ENCODE peak calls at places on chromosomes 13 and 19, in six cellular contexts. B is AG09309, S is ovary, K is brain microvascular endothelial cell, Q is psoas muscle, E is lower leg skin. A is an unnamed sample.

GRCh38 chr13:30526612-30527217 is 61.0 kb upstream of the HMGB1 start:
- DNase-seq in B (no peak), S (no peak), K (peak), Q (peak), E (no peak), A (no peak)

GRCh38 chr19:3135961-3136683 is at the start of gene GNA15:
- DNase-seq in B (no peak), S (no peak), K (no peak), Q (no peak), E (no peak), A (no peak)

GRCh38 chr19:33063356-33064116 is 1.2 kb downstream of the RHPN2 start:
- DNase-seq in B (no peak), S (peak), K (no peak), Q (no peak), E (peak), A (peak)

GRCh38 chr19:38213911-38214625 is 10.0 kb downstream of the DPF1 start:
- DNase-seq in B (peak), S (no peak), K (peak), Q (no peak), E (no peak), A (peak)

GRCh38 chr19:23771761-23772667 is 13.3 kb upstream of the ZNF681 start:
- DNase-seq in B (no peak), S (no peak), K (no peak), Q (no peak), E (no peak), A (no peak)

GRCh38 chr13:48493851-48494250 is 39.0 kb downstream of the RCBTB2 start:
- DNase-seq in B (peak), S (no peak), K (no peak), Q (no peak), E (no peak), A (peak)

GRCh38 chr13:45718063-45718462 is 15.9 kb downstream of the CBY2 start:
- DNase-seq in B (no peak), S (no peak), K (peak), Q (no peak), E (no peak), A (peak)

GRCh38 chr13:66663206-66663605 is 566.9 kb downstream of the PCDH9 start:
- DNase-seq in B (no peak), S (no peak), K (no peak), Q (no peak), E (no peak), A (no peak)

GRCh38 chr19:39858541-39858940 is 12.4 kb upstream of the FBL start:
- DNase-seq in B (no peak), S (no peak), K (no peak), Q (no peak), E (no peak), A (no peak)

GRCh38 chr19:1408300-1409203 is 1.2 kb downstream of the DAZAP1 start:
- DNase-seq in B (no peak), S (peak), K (peak), Q (peak), E (no peak), A (no peak)

GRCh38 chr13:31092631-31093030 is 69.1 kb downstream of the HSPH1 start:
- DNase-seq in B (no peak), S (no peak), K (no peak), Q (no peak), E (no peak), A (no peak)

GRCh38 chr19:55254625-55254977 is 4.2 kb downstream of the PPP6R1 start:
- DNase-seq in B (no peak), S (no peak), K (no peak), Q (no peak), E (no peak), A (no peak)
- H3K4me3 ChIP-seq in B (no peak), S (no peak), K (no peak), Q (peak), E (no peak), A (no peak)

GRCh38 chr19:19336597-19336996 is 16.0 kb downstream of the MAU2 start:
- DNase-seq in B (no peak), S (no peak), K (no peak), Q (no peak), E (no peak), A (no peak)
- TF ChIP-seq CTCF in B (no peak), S (no peak), K (no peak), Q (no peak), E (no peak), A (no peak)

GRCh38 chr13:39490136-39490535 is 112.9 kb downstream of the LHFPL6 start:
- DNase-seq in B (no peak), S (no peak), K (no peak), Q (no peak), E (no peak), A (no peak)
- H3K4me3 ChIP-seq in B (no peak), S (no peak), K (no peak), Q (no peak), E (no peak), A (no peak)

DNA sequence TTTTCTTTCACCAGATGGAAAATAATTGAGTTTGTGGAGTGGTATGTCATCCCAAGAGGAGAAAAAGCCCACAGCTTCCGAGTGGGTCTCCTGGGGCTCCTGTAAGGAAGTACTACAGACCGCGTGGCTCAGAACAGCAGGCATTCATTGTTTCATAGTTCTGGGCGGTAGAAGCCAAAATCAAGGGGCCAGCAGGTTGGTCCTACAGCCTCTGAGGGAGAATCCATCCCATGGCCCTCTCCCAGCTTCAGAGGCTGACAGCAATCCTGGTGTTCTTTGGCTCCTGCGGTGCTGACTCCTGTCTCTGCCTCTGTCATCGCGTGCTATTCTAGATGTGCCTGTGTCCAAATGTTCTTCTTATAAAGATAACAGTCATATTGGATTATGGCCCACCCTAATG is 362.6 kb downstream of the FGF14 start:
- DNase-seq in B (no peak), S (no peak), K (no peak), Q (no peak), E (no peak), A (no peak)
- TF ChIP-seq CTCF in B (no peak), S (no peak), K (no peak), Q (no peak), E (no peak), A (no peak)

DNA sequence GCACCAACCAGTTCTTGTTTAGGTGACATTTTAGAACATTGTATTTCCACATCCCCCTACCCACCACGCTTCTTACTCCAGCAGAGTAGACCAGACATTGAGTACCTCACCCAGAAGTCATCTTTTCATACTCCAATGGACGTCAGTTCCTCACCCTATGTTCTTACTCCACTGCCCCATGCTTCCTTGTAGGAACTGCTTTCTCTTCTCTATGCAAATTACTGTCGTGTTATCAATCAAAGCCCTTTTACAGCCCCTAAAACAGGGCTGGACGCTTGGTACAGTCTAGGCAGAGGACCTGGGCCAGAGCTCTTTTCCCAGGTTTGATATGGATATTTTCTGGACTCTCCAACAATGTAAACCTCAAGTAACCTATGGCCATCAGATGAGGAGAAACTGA is 58.2 kb downstream of the USP12 start:
- DNase-seq in B (no peak), S (no peak), K (no peak), Q (no peak), E (no peak), A (no peak)
- H3K4me3 ChIP-seq in B (no peak), S (no peak), K (no peak), Q (no peak), E (no peak), A (no peak)

GRCh38 chr13:107205318-107206112 is 637.6 kb upstream of the ARGLU1 start:
- DNase-seq in B (no peak), S (peak), K (peak), Q (peak), E (peak), A (no peak)
- TF ChIP-seq CTCF in B (peak), S (peak), K (peak), Q (peak), E (no peak), A (peak)

DNA sequence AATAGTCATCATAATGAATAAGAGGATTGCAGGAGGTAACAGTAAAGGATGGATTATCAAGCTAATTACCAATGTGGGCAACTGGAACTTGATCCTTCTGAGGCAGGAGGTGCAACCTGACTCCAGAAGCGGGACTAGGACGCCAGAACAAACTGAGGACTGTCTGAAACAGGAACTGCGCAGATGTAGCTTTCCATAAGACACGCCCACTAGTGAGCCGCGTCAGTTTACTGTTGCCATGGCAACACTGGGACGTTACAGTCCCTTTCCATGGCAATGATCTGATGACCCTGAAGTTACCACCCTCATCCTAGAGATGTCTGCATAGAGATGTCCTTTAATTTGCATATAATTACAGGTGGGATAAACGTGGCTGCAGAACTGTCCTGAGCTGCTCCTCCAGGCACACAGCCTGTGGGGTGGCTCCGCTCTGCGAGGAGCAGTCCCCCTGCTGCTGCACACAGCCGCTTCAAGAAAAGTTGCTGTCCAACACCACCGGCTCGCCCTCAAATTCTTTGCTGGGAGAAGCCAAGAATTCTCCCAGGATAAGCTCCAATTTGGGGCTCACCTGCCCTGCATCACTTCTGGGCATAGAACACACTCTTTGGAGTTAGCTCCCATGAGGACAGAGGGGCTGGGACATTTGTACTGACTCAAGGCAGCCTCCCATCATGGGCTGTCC is 816.6 kb downstream of the UQCRFS1 start:
- DNase-seq in B (no peak), S (no peak), K (no peak), Q (no peak), E (no peak), A (no peak)
- H3K4me3 ChIP-seq in B (no peak), S (no peak), K (no peak), Q (no peak), E (no peak), A (no peak)

DNA sequence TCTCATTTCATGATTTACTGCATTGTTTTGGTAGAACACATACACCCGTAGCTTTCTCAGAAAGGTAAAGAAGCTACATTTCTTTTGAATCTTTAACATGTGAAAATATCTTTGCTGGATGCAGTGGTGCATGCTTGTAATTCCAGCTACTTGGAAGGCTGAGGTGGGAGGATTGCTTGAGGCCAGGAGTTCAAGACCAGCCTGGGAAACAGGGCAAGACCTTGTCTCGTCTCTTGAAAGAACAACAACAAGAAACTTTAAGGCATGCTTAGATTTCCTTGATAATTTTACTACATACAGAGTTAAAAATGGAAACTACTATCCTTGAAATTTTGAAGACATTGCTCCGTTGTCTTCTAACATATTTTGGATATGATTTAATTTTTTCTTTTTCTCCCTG is 7.7 kb downstream of the RNF113B start:
- DNase-seq in B (no peak), S (no peak), K (no peak), Q (no peak), E (no peak), A (no peak)
- TF ChIP-seq CTCF in B (no peak), S (no peak), K (no peak), Q (no peak), E (no peak), A (no peak)